ENCODE peak calls at places on chromosomes 11 and 22, in six cellular contexts. Y is bronchial epithelial cell; R is astrocyte of the cerebellum; I is ELF-1; W is stimulated activated naive CD4-positive, alpha-beta T cell; C is activated CD4-positive, alpha-beta T cell treated with anti-CD3 and anti-CD28 coated beads for 36 hours. S is an unnamed sample.

GRCh38 chr11:12831471-12832202 is 157.4 kb downstream of the TEAD1 start:
- DNase-seq in Y (peak), R (no peak), I (no peak), W (no peak), C (no peak), S (no peak)

GRCh38 chr22:46744581-46744980 is 6.5 kb upstream of the CERK start:
- DNase-seq in Y (no peak), R (no peak), I (no peak), W (no peak), C (no peak), S (no peak)

GRCh38 chr11:108574675-108575074 is 18.9 kb downstream of the EXPH5 start:
- DNase-seq in Y (no peak), R (no peak), I (no peak), W (no peak), C (no peak), S (no peak)

GRCh38 chr11:1928038-1928890 is 8.8 kb downstream of the TNNT3 start:
- DNase-seq in Y (no peak), R (no peak), I (peak), W (no peak), C (no peak), S (no peak)

GRCh38 chr11:1881442-1882264 is 10.0 kb downstream of the PRR33 start:
- DNase-seq in Y (no peak), R (no peak), I (no peak), W (no peak), C (peak), S (no peak)

GRCh38 chr22:44331881-44332714 is 19.3 kb upstream of the SHISAL1 start:
- DNase-seq in Y (no peak), R (no peak), I (peak), W (no peak), C (no peak), S (no peak)

GRCh38 chr11:46389450-46390330 is 1.9 kb downstream of the CHRM4 start:
- DNase-seq in Y (peak), R (no peak), I (peak), W (no peak), C (peak), S (peak)

GRCh38 chr11:95453616-95454118 is 222.7 kb upstream of the SESN3 start:
- DNase-seq in Y (peak), R (no peak), I (peak), W (no peak), C (no peak), S (peak)

GRCh38 chr11:367956-368413 is 1.3 kb upstream of the B4GALNT4 start:
- DNase-seq in Y (no peak), R (no peak), I (no peak), W (no peak), C (no peak), S (no peak)

GRCh38 chr11:68044898-68045351 is 6.1 kb downstream of the TCIRG1 start:
- DNase-seq in Y (no peak), R (no peak), I (no peak), W (no peak), C (no peak), S (no peak)

GRCh38 chr22:46076651-46077339 is 73.5 kb upstream of the PPARA start:
- DNase-seq in Y (peak), R (no peak), I (no peak), W (no peak), C (no peak), S (peak)